ENCODE peak calls at places on chromosome 13, in six cellular contexts. One of them, this sample, is unnamed.

GRCh38 chr13:107993239-107993948 is 221.9 kb downstream of the LIG4 start:
- DNase-seq in endothelial cell of umbilical vein: no peak
- DNase-seq in fibroblast of pulmonary artery: no peak
- DNase-seq in HCT116: no peak
- DNase-seq in BJ: no peak
- DNase-seq in IMR-90: no peak
- DNase-seq in this sample: no peak

GRCh38 chr13:89862691-89863036 is 1484.8 kb upstream of the MIR17HG start:
- DNase-seq in endothelial cell of umbilical vein: peak
- DNase-seq in fibroblast of pulmonary artery: peak
- DNase-seq in HCT116: no peak
- DNase-seq in BJ: no peak
- DNase-seq in IMR-90: no peak
- DNase-seq in this sample: no peak

GRCh38 chr13:102774210-102774560 is 599 bp upstream of the TEX30 start:
- DNase-seq in endothelial cell of umbilical vein: no peak
- DNase-seq in fibroblast of pulmonary artery: no peak
- DNase-seq in HCT116: no peak
- DNase-seq in BJ: no peak
- DNase-seq in IMR-90: no peak
- DNase-seq in this sample: no peak

GRCh38 chr13:105990256-105990958 is 545.1 kb downstream of the EFNB2 start:
- DNase-seq in endothelial cell of umbilical vein: no peak
- DNase-seq in fibroblast of pulmonary artery: peak
- DNase-seq in HCT116: no peak
- DNase-seq in BJ: no peak
- DNase-seq in IMR-90: peak
- DNase-seq in this sample: peak

GRCh38 chr13:29465741-29466293 is 129.7 kb downstream of the SLC7A1 start:
- DNase-seq in endothelial cell of umbilical vein: no peak
- DNase-seq in fibroblast of pulmonary artery: peak
- DNase-seq in HCT116: no peak
- DNase-seq in BJ: peak
- DNase-seq in IMR-90: peak
- DNase-seq in this sample: peak

GRCh38 chr13:60134376-60134775 is 29.4 kb downstream of the DIAPH3 start:
- DNase-seq in endothelial cell of umbilical vein: peak
- DNase-seq in fibroblast of pulmonary artery: peak
- DNase-seq in HCT116: no peak
- DNase-seq in BJ: no peak
- DNase-seq in IMR-90: no peak
- DNase-seq in this sample: no peak

GRCh38 chr13:61608138-61608537 is 192.5 kb upstream of the PCDH20 start:
- DNase-seq in endothelial cell of umbilical vein: no peak
- DNase-seq in fibroblast of pulmonary artery: no peak
- DNase-seq in HCT116: no peak
- DNase-seq in BJ: no peak
- DNase-seq in IMR-90: no peak
- DNase-seq in this sample: no peak

GRCh38 chr13:112832811-112833210 is 136.2 kb upstream of the MCF2L start:
- DNase-seq in endothelial cell of umbilical vein: no peak
- DNase-seq in fibroblast of pulmonary artery: no peak
- DNase-seq in HCT116: no peak
- DNase-seq in BJ: no peak
- DNase-seq in IMR-90: no peak
- DNase-seq in this sample: no peak

GRCh38 chr13:113058988-113059850 is 46.4 kb upstream of the F7 start:
- DNase-seq in endothelial cell of umbilical vein: no peak
- DNase-seq in fibroblast of pulmonary artery: peak
- DNase-seq in HCT116: no peak
- DNase-seq in BJ: no peak
- DNase-seq in IMR-90: no peak
- DNase-seq in this sample: no peak

GRCh38 chr13:114099191-114099590 is 33.2 kb downstream of the RASA3 start:
- DNase-seq in endothelial cell of umbilical vein: no peak
- DNase-seq in fibroblast of pulmonary artery: peak
- DNase-seq in HCT116: peak
- DNase-seq in BJ: peak
- DNase-seq in IMR-90: peak
- DNase-seq in this sample: peak

GRCh38 chr13:54884645-54885044 is 1856.0 kb downstream of the OLFM4 start:
- DNase-seq in endothelial cell of umbilical vein: no peak
- DNase-seq in fibroblast of pulmonary artery: no peak
- DNase-seq in HCT116: no peak
- DNase-seq in BJ: no peak
- DNase-seq in IMR-90: no peak
- DNase-seq in this sample: no peak

GRCh38 chr13:109844396-109844795 is 58.0 kb upstream of the IRS2 start:
- DNase-seq in endothelial cell of umbilical vein: no peak
- DNase-seq in fibroblast of pulmonary artery: no peak
- DNase-seq in HCT116: no peak
- DNase-seq in BJ: no peak
- DNase-seq in IMR-90: peak
- DNase-seq in this sample: peak

GRCh38 chr13:47117268-47117667 is 220.4 kb upstream of the HTR2A start:
- DNase-seq in endothelial cell of umbilical vein: no peak
- DNase-seq in fibroblast of pulmonary artery: peak
- DNase-seq in HCT116: no peak
- DNase-seq in BJ: peak
- DNase-seq in IMR-90: peak
- DNase-seq in this sample: peak

GRCh38 chr13:51221674-51222509 is at the start of gene FAM124A:
- DNase-seq in endothelial cell of umbilical vein: peak
- DNase-seq in fibroblast of pulmonary artery: no peak
- DNase-seq in HCT116: peak
- DNase-seq in BJ: no peak
- DNase-seq in IMR-90: peak
- DNase-seq in this sample: peak

GRCh38 chr13:46614582-46614981 is 61.6 kb downstream of the LRCH1 start:
- DNase-seq in endothelial cell of umbilical vein: peak
- DNase-seq in fibroblast of pulmonary artery: peak
- DNase-seq in HCT116: no peak
- DNase-seq in BJ: no peak
- DNase-seq in IMR-90: peak
- DNase-seq in this sample: no peak

GRCh38 chr13:72170571-72170970 is 303.6 kb upstream of the DACH1 start:
- DNase-seq in endothelial cell of umbilical vein: no peak
- DNase-seq in fibroblast of pulmonary artery: no peak
- DNase-seq in HCT116: no peak
- DNase-seq in BJ: no peak
- DNase-seq in IMR-90: no peak
- DNase-seq in this sample: no peak

GRCh38 chr13:95745289-95745688 is 68.3 kb downstream of the DNAJC3 start:
- DNase-seq in endothelial cell of umbilical vein: no peak
- DNase-seq in fibroblast of pulmonary artery: no peak
- DNase-seq in HCT116: no peak
- DNase-seq in BJ: no peak
- DNase-seq in IMR-90: no peak
- DNase-seq in this sample: no peak

GRCh38 chr13:113027566-113027965 is 58.6 kb downstream of the MCF2L start:
- DNase-seq in endothelial cell of umbilical vein: no peak
- DNase-seq in fibroblast of pulmonary artery: no peak
- DNase-seq in HCT116: no peak
- DNase-seq in BJ: no peak
- DNase-seq in IMR-90: no peak
- DNase-seq in this sample: no peak

GRCh38 chr13:52788011-52788410 is 48.4 kb upstream of the CNMD start:
- DNase-seq in endothelial cell of umbilical vein: no peak
- DNase-seq in fibroblast of pulmonary artery: no peak
- DNase-seq in HCT116: no peak
- DNase-seq in BJ: no peak
- DNase-seq in IMR-90: no peak
- DNase-seq in this sample: no peak

GRCh38 chr13:29922896-29923295 is 72.5 kb upstream of the UBL3 start:
- DNase-seq in endothelial cell of umbilical vein: no peak
- DNase-seq in fibroblast of pulmonary artery: peak
- DNase-seq in HCT116: no peak
- DNase-seq in BJ: no peak
- DNase-seq in IMR-90: peak
- DNase-seq in this sample: peak

DNA sequence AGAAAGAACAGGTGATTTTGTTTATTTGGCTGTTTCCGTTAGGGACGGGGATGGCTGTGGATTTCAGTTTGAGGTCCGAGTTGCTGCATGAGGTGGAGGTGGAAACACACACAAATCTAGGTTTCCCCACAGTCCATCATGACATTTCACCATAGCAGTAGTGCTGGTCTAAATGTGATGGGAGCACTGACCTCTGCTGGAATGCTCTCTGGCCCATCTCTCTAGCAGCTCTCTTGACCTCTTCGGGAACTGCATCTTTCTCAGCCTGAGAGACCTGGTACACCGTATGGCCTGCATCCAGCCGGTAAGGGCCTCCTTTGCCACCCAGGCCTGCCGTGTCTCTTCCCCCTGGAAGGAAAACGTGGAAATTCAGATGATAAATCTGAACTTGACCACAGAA is 154.0 kb downstream of the RGCC start:
- DNase-seq in endothelial cell of umbilical vein: no peak
- DNase-seq in fibroblast of pulmonary artery: no peak
- DNase-seq in HCT116: no peak
- DNase-seq in BJ: no peak
- DNase-seq in IMR-90: no peak
- DNase-seq in this sample: no peak
- TF ChIP-seq CTCF in endothelial cell of umbilical vein: no peak
- TF ChIP-seq CTCF in fibroblast of pulmonary artery: no peak
- TF ChIP-seq CTCF in HCT116: no peak
- TF ChIP-seq CTCF in BJ: no peak
- TF ChIP-seq CTCF in IMR-90: no peak
- TF ChIP-seq CTCF in this sample: no peak

DNA sequence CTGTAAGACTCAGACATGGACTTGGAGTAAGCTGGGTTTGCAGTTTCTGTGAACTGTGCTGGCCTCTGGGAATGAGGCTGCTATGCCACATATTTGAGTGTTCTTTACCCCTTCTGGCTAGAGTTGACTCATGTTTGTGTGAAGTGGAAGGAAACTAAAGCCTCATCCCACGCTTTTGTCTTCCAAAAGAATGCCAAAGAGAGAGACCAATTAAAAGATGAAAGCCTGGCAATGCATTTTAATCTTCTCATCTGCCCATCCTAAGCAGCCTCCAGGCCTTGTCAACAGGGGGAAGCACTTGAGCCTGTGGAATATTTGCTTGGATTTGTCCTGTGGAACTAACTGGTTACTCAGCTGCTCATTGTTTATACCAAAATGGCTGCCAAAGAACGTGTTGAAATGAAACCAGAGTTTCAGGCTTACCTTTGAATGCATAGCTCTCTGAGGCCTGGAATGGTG is 49.1 kb downstream of the LMO7 start:
- DNase-seq in endothelial cell of umbilical vein: peak
- DNase-seq in fibroblast of pulmonary artery: peak
- DNase-seq in HCT116: no peak
- DNase-seq in BJ: peak
- DNase-seq in IMR-90: peak
- DNase-seq in this sample: peak
- H3K4me3 ChIP-seq in endothelial cell of umbilical vein: no peak
- H3K4me3 ChIP-seq in fibroblast of pulmonary artery: no peak
- H3K4me3 ChIP-seq in HCT116: no peak
- H3K4me3 ChIP-seq in BJ: no peak
- H3K4me3 ChIP-seq in IMR-90: no peak
- H3K4me3 ChIP-seq in this sample: no peak

GRCh38 chr13:98447881-98448641 is 128.8 kb downstream of the STK24 start:
- DNase-seq in endothelial cell of umbilical vein: peak
- DNase-seq in fibroblast of pulmonary artery: no peak
- DNase-seq in HCT116: peak
- DNase-seq in BJ: no peak
- DNase-seq in IMR-90: no peak
- DNase-seq in this sample: no peak
- TF ChIP-seq CTCF in endothelial cell of umbilical vein: peak
- TF ChIP-seq CTCF in fibroblast of pulmonary artery: peak
- TF ChIP-seq CTCF in HCT116: peak
- TF ChIP-seq CTCF in BJ: peak
- TF ChIP-seq CTCF in IMR-90: peak
- TF ChIP-seq CTCF in this sample: peak

GRCh38 chr13:94703721-94704314 is 8.5 kb downstream of the SOX21 start:
- DNase-seq in endothelial cell of umbilical vein: no peak
- DNase-seq in fibroblast of pulmonary artery: no peak
- DNase-seq in HCT116: no peak
- DNase-seq in BJ: no peak
- DNase-seq in IMR-90: no peak
- DNase-seq in this sample: no peak
- H3K4me3 ChIP-seq in endothelial cell of umbilical vein: no peak
- H3K4me3 ChIP-seq in fibroblast of pulmonary artery: no peak
- H3K4me3 ChIP-seq in HCT116: no peak
- H3K4me3 ChIP-seq in BJ: no peak
- H3K4me3 ChIP-seq in IMR-90: no peak
- H3K4me3 ChIP-seq in this sample: no peak

This sample was measured in foreskin fibroblast.